ENCODE peak calls at places on chromosomes 7 and 10, in six cellular contexts. P, Y, T, V, S and F are unnamed samples.

GRCh38 chr7:149000961-149001360 is 27.3 kb downstream of the PDIA4 start:
- DNase-seq in Y (no peak), T (no peak), S (no peak), V (no peak), P (no peak), F (no peak)

GRCh38 chr10:25820496-25821415 is 113.3 kb upstream of the MYO3A start:
- DNase-seq in Y (no peak), P (no peak), S (no peak), V (no peak), T (no peak), F (no peak)

GRCh38 chr10:30811665-30812017 is 182.1 kb upstream of the LYZL2 start:
- DNase-seq in Y (no peak), V (no peak), P (no peak), T (no peak), S (no peak), F (no peak)

GRCh38 chr10:51744235-51744634 is 44.8 kb upstream of the CSTF2T start:
- DNase-seq in Y (no peak), S (no peak), V (no peak), T (no peak), P (no peak), F (no peak)

GRCh38 chr10:129174167-129175014 is 292.6 kb upstream of the MGMT start:
- DNase-seq in P (no peak), T (no peak), V (no peak), Y (no peak), S (no peak), F (no peak)

GRCh38 chr10:72802291-72803118 is 91.0 kb upstream of the OIT3 start:
- DNase-seq in S (no peak), T (no peak), Y (no peak), V (no peak), P (no peak), F (no peak)

GRCh38 chr7:34320926-34321609 is 336.9 kb upstream of the NPSR1 start:
- DNase-seq in T (peak; percentile 74), P (peak; percentile 59), S (peak; percentile 59), V (peak; percentile 56), Y (no peak), F (peak; percentile 85)

GRCh38 chr10:2949948-2950354 is 117.4 kb upstream of the PFKP start:
- DNase-seq in S (no peak), P (no peak), V (no peak), T (no peak), Y (peak; percentile 45), F (no peak)

GRCh38 chr10:50251309-50251850 is at the start of gene ASAH2:
- DNase-seq in V (no peak), S (no peak), T (no peak), Y (no peak), P (no peak), F (no peak)

GRCh38 chr10:49080071-49080470 is 35.3 kb downstream of the VSTM4 start:
- DNase-seq in S (no peak), Y (no peak), T (no peak), P (no peak), V (peak; percentile 67), F (no peak)

GRCh38 chr7:154960063-154960790 is 42.7 kb downstream of the PAXIP1 start:
- DNase-seq in S (no peak), V (no peak), P (no peak), Y (no peak), T (no peak), F (no peak)

GRCh38 chr7:107860981-107861652 is 29.9 kb upstream of the DLD start:
- DNase-seq in Y (peak; percentile 25), P (no peak), S (peak; percentile 56), T (no peak), V (no peak), F (no peak)

GRCh38 chr10:74249865-74250264 is 98.8 kb downstream of the ADK start:
- DNase-seq in V (no peak), P (no peak), Y (no peak), T (no peak), S (no peak), F (no peak)

GRCh38 chr10:77381750-77382149 is 255.9 kb downstream of the KCNMA1 start:
- DNase-seq in V (peak; percentile 39), S (no peak), P (no peak), T (no peak), Y (no peak), F (no peak)

GRCh38 chr10:26621889-26622681 is 75.4 kb upstream of the PDSS1 start:
- DNase-seq in Y (no peak), P (peak; percentile 85), T (peak; percentile 60), S (peak; percentile 83), V (peak; percentile 69), F (no peak)

GRCh38 chr7:69166979-69167516 is 431.2 kb upstream of the AUTS2 start:
- DNase-seq in T (peak; percentile 11), Y (no peak), S (no peak), V (no peak), P (no peak), F (no peak)

GRCh38 chr7:11557627-11558026 is 274.4 kb downstream of the THSD7A start:
- DNase-seq in V (no peak), Y (no peak), T (peak; percentile 45), S (no peak), P (no peak), F (no peak)

GRCh38 chr10:71475243-71475871 is 78.6 kb downstream of the CDH23 start:
- DNase-seq in S (no peak), V (no peak), T (peak; percentile 50), P (no peak), Y (no peak), F (no peak)

GRCh38 chr10:130136214-130137076 is at the start of gene GLRX3:
- DNase-seq in S (peak; percentile 95), Y (no peak), V (peak; percentile 87), P (peak; percentile 92), T (peak; percentile 93), F (peak; percentile 96)

GRCh38 chr7:115618676-115619075 is 411.9 kb downstream of the TFEC start:
- DNase-seq in Y (no peak), T (no peak), P (no peak), S (no peak), V (no peak), F (no peak)

GRCh38 chr10:133117036-133117687 is 29.4 kb downstream of the ADGRA1 start:
- DNase-seq in V (no peak), S (no peak), P (no peak), Y (no peak), T (no peak), F (no peak)

GRCh38 chr10:109823196-109823595 is 100.1 kb downstream of the XPNPEP1 start:
- DNase-seq in Y (no peak), T (no peak), V (no peak), S (no peak), P (no peak), F (no peak)

GRCh38 chr10:116899626-116900025 is 50.3 kb downstream of the ENO4 start:
- DNase-seq in V (no peak), T (no peak), P (no peak), Y (peak; percentile 77), S (no peak), F (no peak)

GRCh38 chr10:80443531-80443974 is 10.6 kb upstream of the TSPAN14 start:
- DNase-seq in S (no peak), V (no peak), Y (no peak), T (peak; percentile 19), P (no peak), F (no peak)

DNA sequence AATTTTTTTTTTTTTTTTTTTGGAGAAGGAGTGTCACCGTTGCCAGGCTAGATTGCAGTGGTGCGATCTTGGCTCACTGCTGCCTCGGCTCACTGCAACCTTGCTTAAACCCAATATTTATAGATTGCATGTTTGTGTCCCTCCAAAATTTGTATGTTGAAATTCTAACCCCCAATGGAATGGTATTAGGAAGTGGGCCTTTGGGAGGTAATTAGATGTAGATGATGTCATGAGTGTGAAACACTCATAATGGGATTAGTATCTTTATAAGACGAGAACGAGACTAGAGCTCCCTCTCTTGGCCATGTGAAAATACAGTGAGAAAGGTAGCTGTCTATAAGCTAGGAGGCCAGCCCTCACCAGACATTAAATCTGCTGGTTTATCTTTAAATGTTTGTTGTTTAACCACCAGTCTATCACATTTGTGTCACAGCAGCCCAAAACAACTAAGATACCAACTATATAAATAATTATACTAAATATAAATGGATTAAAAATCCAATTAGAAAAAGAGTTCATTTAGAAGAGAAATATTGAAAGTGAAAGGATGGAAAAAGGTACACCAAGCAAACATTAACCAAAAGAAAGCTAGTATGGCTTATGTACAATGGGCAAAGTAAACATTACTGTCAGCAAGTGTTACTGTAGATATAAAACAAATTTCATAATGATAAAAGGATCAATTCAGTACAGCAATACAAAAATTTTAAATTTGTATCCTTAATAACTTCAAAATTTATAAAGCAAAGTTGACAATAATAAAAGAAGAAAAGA is 9.3 kb downstream of the TCAF1 start:
- DNase-seq in V (no peak), P (no peak), Y (no peak), T (no peak), S (no peak), F (no peak)
- TF ChIP-seq CTCF in V (no peak), P (no peak), Y (peak; percentile 23), T (peak; percentile 16), S (no peak), F (no peak)

DNA sequence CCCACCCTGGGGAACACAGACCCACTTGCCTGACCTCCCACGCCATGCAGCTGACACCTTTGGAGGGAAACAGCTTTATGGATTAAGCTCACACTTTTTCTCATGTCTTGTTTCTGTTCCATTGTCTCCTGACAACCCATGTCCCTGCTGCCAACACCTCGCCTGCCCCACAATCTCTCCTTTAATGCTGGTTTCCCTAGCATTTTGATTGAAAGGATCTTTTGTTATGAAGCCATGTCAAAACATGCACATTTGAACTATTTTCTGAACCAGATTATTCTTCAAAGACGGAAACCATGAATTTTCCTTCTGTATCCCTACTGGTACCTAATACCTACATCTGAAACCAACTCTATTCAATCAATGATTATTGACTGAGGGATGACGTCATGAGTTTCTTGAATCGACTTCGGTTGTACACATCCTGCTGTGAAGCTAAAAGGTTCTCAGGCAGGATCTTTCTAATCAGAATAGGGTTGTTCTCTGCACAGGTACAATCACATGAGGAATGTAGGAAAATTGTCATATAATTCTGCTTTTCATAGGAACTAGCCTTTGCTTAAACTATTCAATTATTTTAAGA is 106.2 kb upstream of the NEBL start:
- DNase-seq in Y (no peak), V (no peak), P (no peak), S (no peak), T (no peak), F (no peak)
- TF ChIP-seq CTCF in Y (no peak), V (no peak), P (no peak), S (no peak), T (no peak), F (no peak)

GRCh38 chr7:105013283-105013817 is 655 bp upstream of the KMT2E start:
- DNase-seq in S (peak; percentile 97), Y (peak; percentile 56), V (peak; percentile 96), P (peak; percentile 94), T (peak; percentile 93), F (peak; percentile 98)
- TF ChIP-seq CTCF in S (no peak), Y (peak; percentile 70), V (peak; percentile 11), P (peak; percentile 31), T (peak; percentile 11), F (peak; percentile 53)

GRCh38 chr7:27918503-27918902 is 178.5 kb downstream of the TAX1BP1 start:
- DNase-seq in T (no peak), S (no peak), V (no peak), Y (no peak), P (no peak), F (no peak)

GRCh38 chr7:27923308-27923980 is 183.5 kb downstream of the TAX1BP1 start:
- DNase-seq in V (no peak), Y (no peak), P (no peak), T (no peak), S (no peak), F (no peak)

GRCh38 chr7:27922907-27923306 is 182.9 kb downstream of the TAX1BP1 start:
- DNase-seq in S (no peak), Y (no peak), V (no peak), T (no peak), P (no peak), F (no peak)

GRCh38 chr7:27920281-27920946 is 180.5 kb downstream of the TAX1BP1 start:
- DNase-seq in S (no peak), V (no peak), P (no peak), Y (no peak), T (no peak), F (no peak)

GRCh38 chr7:27921081-27921836 is 181.3 kb downstream of the TAX1BP1 start:
- DNase-seq in V (no peak), S (no peak), P (no peak), T (no peak), Y (peak; percentile 76), F (no peak)
- TF ChIP-seq CTCF in V (peak; percentile 39), S (peak; percentile 12), P (no peak), T (no peak), Y (peak; percentile 39), F (peak; percentile 74)